ENCODE peak calls at places on chromosomes 6 and 20, in four cellular contexts. One of them, this sample, is unnamed.

GRCh38 chr20:41183391-41183790 is 46.0 kb downstream of the PLCG1 start:
- DNase-seq in cardiac muscle cell: no peak
- DNase-seq in CD4-positive, alpha-beta memory T cell: no peak
- DNase-seq in brain microvascular endothelial cell: no peak
- DNase-seq in this sample: no peak

GRCh38 chr6:167925011-167925410 is 72.5 kb upstream of the KIF25 start:
- DNase-seq in cardiac muscle cell: peak
- DNase-seq in brain microvascular endothelial cell: no peak
- DNase-seq in CD4-positive, alpha-beta memory T cell: no peak
- DNase-seq in this sample: no peak

GRCh38 chr6:25389501-25389900 is 110.3 kb downstream of the CARMIL1 start:
- DNase-seq in cardiac muscle cell: peak
- DNase-seq in brain microvascular endothelial cell: no peak
- DNase-seq in CD4-positive, alpha-beta memory T cell: no peak
- DNase-seq in this sample: no peak

GRCh38 chr20:6665621-6666345 is 101.7 kb upstream of the BMP2 start:
- DNase-seq in cardiac muscle cell: no peak
- DNase-seq in CD4-positive, alpha-beta memory T cell: no peak
- DNase-seq in brain microvascular endothelial cell: no peak
- DNase-seq in this sample: no peak

GRCh38 chr6:37435373-37435772 is 2.4 kb downstream of the CMTR1 start:
- DNase-seq in brain microvascular endothelial cell: no peak
- DNase-seq in cardiac muscle cell: no peak
- DNase-seq in CD4-positive, alpha-beta memory T cell: no peak
- DNase-seq in this sample: no peak

GRCh38 chr20:4512891-4513550 is 208.7 kb upstream of the PRND start:
- DNase-seq in CD4-positive, alpha-beta memory T cell: no peak
- DNase-seq in brain microvascular endothelial cell: peak
- DNase-seq in cardiac muscle cell: peak
- DNase-seq in this sample: no peak

GRCh38 chr20:4820833-4821518 is 99.3 kb downstream of the PRND start:
- DNase-seq in CD4-positive, alpha-beta memory T cell: no peak
- DNase-seq in cardiac muscle cell: peak
- DNase-seq in brain microvascular endothelial cell: peak
- DNase-seq in this sample: no peak

GRCh38 chr6:118980063-118980462 is 45.1 kb upstream of the MCM9 start:
- DNase-seq in CD4-positive, alpha-beta memory T cell: no peak
- DNase-seq in brain microvascular endothelial cell: no peak
- DNase-seq in cardiac muscle cell: peak
- DNase-seq in this sample: no peak

GRCh38 chr20:2839732-2840137 is 720 bp downstream of the PCED1A start:
- DNase-seq in brain microvascular endothelial cell: no peak
- DNase-seq in cardiac muscle cell: no peak
- DNase-seq in CD4-positive, alpha-beta memory T cell: no peak
- DNase-seq in this sample: no peak

GRCh38 chr20:43023836-43024235 is 165.9 kb downstream of the PTPRT start:
- DNase-seq in cardiac muscle cell: no peak
- DNase-seq in brain microvascular endothelial cell: no peak
- DNase-seq in CD4-positive, alpha-beta memory T cell: no peak
- DNase-seq in this sample: no peak

GRCh38 chr6:24274441-24275083 is 83.3 kb downstream of the DCDC2 start:
- DNase-seq in cardiac muscle cell: peak
- DNase-seq in CD4-positive, alpha-beta memory T cell: no peak
- DNase-seq in brain microvascular endothelial cell: peak
- DNase-seq in this sample: no peak

GRCh38 chr6:70510600-70510999 is 56.1 kb upstream of the SDHAF4 start:
- DNase-seq in cardiac muscle cell: no peak
- DNase-seq in brain microvascular endothelial cell: no peak
- DNase-seq in CD4-positive, alpha-beta memory T cell: no peak
- DNase-seq in this sample: no peak

GRCh38 chr20:40897177-40897700 is 131.4 kb upstream of the TOP1 start:
- DNase-seq in cardiac muscle cell: peak
- DNase-seq in CD4-positive, alpha-beta memory T cell: no peak
- DNase-seq in brain microvascular endothelial cell: no peak
- DNase-seq in this sample: no peak

GRCh38 chr6:82337688-82338257 is 25.8 kb upstream of the TPBG start:
- DNase-seq in CD4-positive, alpha-beta memory T cell: no peak
- DNase-seq in brain microvascular endothelial cell: no peak
- DNase-seq in cardiac muscle cell: no peak
- DNase-seq in this sample: no peak

GRCh38 chr20:38094373-38094775 is 60.8 kb downstream of the RPRD1B start:
- DNase-seq in CD4-positive, alpha-beta memory T cell: peak
- DNase-seq in cardiac muscle cell: peak
- DNase-seq in brain microvascular endothelial cell: peak
- DNase-seq in this sample: no peak

DNA sequence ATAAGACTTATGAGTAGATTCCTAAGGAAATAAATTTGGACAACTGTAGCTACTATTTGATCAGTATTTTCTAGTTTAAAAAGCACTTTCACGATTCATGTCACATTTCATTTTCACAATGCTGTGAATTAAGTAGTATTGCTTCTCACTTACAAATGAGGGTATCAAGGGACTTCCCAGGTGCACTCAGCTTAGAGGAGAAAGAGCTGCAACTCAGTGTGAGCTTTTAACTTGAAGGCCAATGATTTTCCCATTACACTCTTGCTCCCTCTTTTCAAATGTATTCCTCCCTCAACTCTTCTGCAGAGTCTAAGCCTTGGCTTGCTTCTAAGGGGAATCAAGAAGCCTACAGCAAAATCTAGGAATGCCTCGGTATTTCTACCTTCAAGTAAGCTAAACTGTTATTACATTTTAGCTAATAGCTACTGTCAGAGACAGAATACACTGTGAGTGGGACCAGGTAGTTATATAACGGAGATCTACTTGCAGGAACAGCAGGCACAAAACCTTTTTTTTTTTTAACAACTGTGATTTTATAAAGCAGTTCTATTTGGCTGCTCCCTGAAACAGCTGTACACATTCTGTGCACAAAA is 339.0 kb downstream of the SYNE1 start:
- DNase-seq in cardiac muscle cell: no peak
- DNase-seq in CD4-positive, alpha-beta memory T cell: no peak
- DNase-seq in brain microvascular endothelial cell: no peak
- DNase-seq in this sample: no peak
- H3K27ac ChIP-seq in cardiac muscle cell: no peak
- H3K27ac ChIP-seq in CD4-positive, alpha-beta memory T cell: no peak
- H3K27ac ChIP-seq in brain microvascular endothelial cell: no peak
- H3K27ac ChIP-seq in this sample: no peak

DNA sequence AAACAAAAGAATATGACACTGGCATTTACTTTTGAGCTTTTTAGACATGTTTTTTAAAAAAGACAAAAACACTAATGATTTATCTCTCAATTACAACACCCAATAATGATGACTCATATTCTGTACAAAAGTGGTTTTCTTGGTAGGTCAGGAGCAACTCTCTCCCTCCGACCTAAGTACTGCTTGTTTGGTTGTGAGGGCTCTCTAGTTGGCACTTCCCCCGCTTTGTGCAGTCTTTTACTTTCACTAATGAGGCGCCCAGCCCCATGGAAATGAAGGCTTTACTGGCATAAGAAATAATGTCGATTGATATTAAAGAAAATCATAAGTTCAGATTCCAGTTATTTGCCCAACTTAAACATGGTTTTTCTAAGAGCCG is 1.3 kb downstream of the KPNA5 start:
- DNase-seq in CD4-positive, alpha-beta memory T cell: peak
- DNase-seq in cardiac muscle cell: peak
- DNase-seq in brain microvascular endothelial cell: peak
- DNase-seq in this sample: peak
- H3K4me3 ChIP-seq in CD4-positive, alpha-beta memory T cell: no peak
- H3K4me3 ChIP-seq in cardiac muscle cell: peak
- H3K4me3 ChIP-seq in brain microvascular endothelial cell: no peak
- H3K4me3 ChIP-seq in this sample: peak

DNA sequence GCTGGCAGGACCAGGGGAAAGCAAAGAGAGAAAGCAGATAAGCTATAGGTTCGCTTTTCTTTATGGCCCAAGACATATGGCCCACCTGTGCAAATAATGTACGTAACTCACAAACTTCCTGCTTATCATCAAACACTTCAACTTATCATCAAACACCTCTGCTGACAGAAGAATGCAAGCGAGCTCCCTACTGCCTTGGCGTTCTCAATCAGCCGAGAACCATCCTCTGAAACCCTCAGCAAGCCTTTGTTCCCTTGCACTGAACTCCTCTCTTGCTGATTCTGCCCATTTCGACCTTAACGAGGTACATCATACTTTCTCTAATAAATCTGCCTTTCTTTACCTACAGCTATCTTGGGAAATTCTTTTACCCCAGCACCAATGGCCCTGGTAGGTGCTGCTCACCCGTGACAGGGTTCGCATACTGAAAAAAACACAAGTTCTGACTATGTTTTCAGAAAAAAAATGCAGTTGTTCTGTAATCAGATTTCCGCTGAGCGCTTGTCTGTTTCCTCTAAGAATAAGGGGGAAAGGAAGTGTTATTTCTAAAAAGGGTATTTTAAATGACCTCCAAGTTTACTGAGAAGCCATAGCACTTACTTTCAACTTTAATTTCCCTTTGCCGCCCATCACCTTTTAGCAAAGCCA is 28.3 kb downstream of the SERPINB6 start:
- DNase-seq in cardiac muscle cell: no peak
- DNase-seq in CD4-positive, alpha-beta memory T cell: peak
- DNase-seq in brain microvascular endothelial cell: no peak
- DNase-seq in this sample: no peak
- H3K27ac ChIP-seq in cardiac muscle cell: peak
- H3K27ac ChIP-seq in CD4-positive, alpha-beta memory T cell: no peak
- H3K27ac ChIP-seq in brain microvascular endothelial cell: no peak
- H3K27ac ChIP-seq in this sample: peak

GRCh38 chr6:326896-327537 is 34.7 kb downstream of the DUSP22 start:
- DNase-seq in cardiac muscle cell: no peak
- DNase-seq in CD4-positive, alpha-beta memory T cell: no peak
- DNase-seq in brain microvascular endothelial cell: no peak
- DNase-seq in this sample: no peak
- H3K4me3 ChIP-seq in cardiac muscle cell: no peak
- H3K4me3 ChIP-seq in CD4-positive, alpha-beta memory T cell: no peak
- H3K4me3 ChIP-seq in brain microvascular endothelial cell: no peak
- H3K4me3 ChIP-seq in this sample: no peak

GRCh38 chr6:5205877-5206840 is 54.6 kb downstream of the LYRM4 start:
- DNase-seq in brain microvascular endothelial cell: peak
- DNase-seq in cardiac muscle cell: peak
- DNase-seq in CD4-positive, alpha-beta memory T cell: no peak
- DNase-seq in this sample: no peak

GRCh38 chr6:5205035-5205469 is 55.7 kb downstream of the LYRM4 start:
- DNase-seq in cardiac muscle cell: no peak
- DNase-seq in CD4-positive, alpha-beta memory T cell: no peak
- DNase-seq in brain microvascular endothelial cell: no peak
- DNase-seq in this sample: no peak

GRCh38 chr6:5206920-5207561 is 53.7 kb downstream of the LYRM4 start:
- DNase-seq in cardiac muscle cell: no peak
- DNase-seq in brain microvascular endothelial cell: no peak
- DNase-seq in CD4-positive, alpha-beta memory T cell: no peak
- DNase-seq in this sample: no peak

GRCh38 chr6:5208491-5208890 is 52.3 kb downstream of the LYRM4 start:
- DNase-seq in cardiac muscle cell: peak
- DNase-seq in CD4-positive, alpha-beta memory T cell: no peak
- DNase-seq in brain microvascular endothelial cell: no peak
- DNase-seq in this sample: no peak

GRCh38 chr6:5208039-5208438 is 52.7 kb downstream of the LYRM4 start:
- DNase-seq in brain microvascular endothelial cell: no peak
- DNase-seq in CD4-positive, alpha-beta memory T cell: no peak
- DNase-seq in cardiac muscle cell: peak
- DNase-seq in this sample: no peak
- H3K27ac ChIP-seq in brain microvascular endothelial cell: peak
- H3K27ac ChIP-seq in CD4-positive, alpha-beta memory T cell: no peak
- H3K27ac ChIP-seq in cardiac muscle cell: peak
- H3K27ac ChIP-seq in this sample: no peak

This sample was measured in effector memory CD4-positive, alpha-beta T cell.